ENCODE peak calls at places on chromosomes 11 and 22, in eight cellular contexts. V is SK-N-SH, N is GM23248, Z is OCI-LY7, G is PC-3, A is HCT116, E is GM23338, P is MM.1S. K is an unnamed sample.

GRCh38 chr11:86497836-86498235 is 123.1 kb downstream of the CCDC81 start:
- DNase-seq in V (no peak), N (no peak), Z (no peak), G (no peak), A (no peak), E (no peak), P (no peak), K (no peak)

GRCh38 chr11:94018721-94019120 is 2.4 kb upstream of the HEPHL1 start:
- DNase-seq in V (no peak), N (no peak), Z (no peak), G (peak; percentile 64), A (no peak), E (no peak), P (no peak), K (no peak)

GRCh38 chr11:19931141-19931767 is 218.6 kb downstream of the NAV2 start:
- DNase-seq in V (peak; percentile 75), N (peak; percentile 79), Z (no peak), G (no peak), A (no peak), E (no peak), P (no peak), K (peak; percentile 74)

GRCh38 chr11:83801799-83802198 is 515.6 kb upstream of the CCDC90B start:
- DNase-seq in V (no peak), N (peak; percentile 12), Z (no peak), G (peak; percentile 22), A (no peak), E (peak; percentile 64), P (peak; percentile 30), K (no peak)

GRCh38 chr11:102253018-102253775 is 64.1 kb upstream of the BIRC3 start:
- DNase-seq in V (no peak), N (no peak), Z (no peak), G (no peak), A (no peak), E (peak; percentile 29), P (no peak), K (peak; percentile 24)

GRCh38 chr11:13015753-13016152 is 6.6 kb downstream of the RASSF10 start:
- DNase-seq in V (no peak), N (no peak), Z (no peak), G (no peak), A (no peak), E (peak; percentile 33), P (no peak), K (no peak)

GRCh38 chr22:48486163-48486957 is 1341.3 kb downstream of the BRD1 start:
- DNase-seq in V (no peak), N (no peak), Z (no peak), G (no peak), A (no peak), E (no peak), P (no peak), K (peak; percentile 2)

GRCh38 chr11:60165538-60165937 is 17.3 kb downstream of the MS4A6A start:
- DNase-seq in V (no peak), N (no peak), Z (no peak), G (peak; percentile 35), A (no peak), E (no peak), P (no peak), K (no peak)

GRCh38 chr11:29260939-29261705 is 755.7 kb downstream of the KCNA4 start:
- DNase-seq in V (no peak), N (peak; percentile 17), Z (no peak), G (peak; percentile 92), A (peak; percentile 76), E (no peak), P (no peak), K (peak; percentile 66)

GRCh38 chr22:43337385-43337784 is 5.8 kb downstream of the SCUBE1 start:
- DNase-seq in V (no peak), N (peak; percentile 23), Z (no peak), G (no peak), A (no peak), E (no peak), P (no peak), K (no peak)

GRCh38 chr11:108870373-108871020 is 205.6 kb downstream of the DDX10 start:
- DNase-seq in V (no peak), N (peak; percentile 87), Z (no peak), G (peak; percentile 48), A (no peak), E (no peak), P (no peak), K (no peak)

GRCh38 chr22:35627267-35628041 is 10.3 kb upstream of the MB start:
- DNase-seq in V (peak; percentile 68), N (peak; percentile 89), Z (peak; percentile 83), G (peak; percentile 79), A (peak; percentile 69), E (peak; percentile 85), P (peak; percentile 77), K (peak; percentile 92)

GRCh38 chr11:111674941-111675340 is 72.7 kb downstream of the SIK2 start:
- DNase-seq in V (no peak), N (peak; percentile 39), Z (no peak), G (peak; percentile 25), A (no peak), E (no peak), P (no peak), K (no peak)

GRCh38 chr22:31446208-31446607 is 43.4 kb downstream of the EIF4ENIF1 start:
- DNase-seq in V (no peak), N (no peak), Z (no peak), G (no peak), A (no peak), E (no peak), P (peak; percentile 77), K (no peak)

DNA sequence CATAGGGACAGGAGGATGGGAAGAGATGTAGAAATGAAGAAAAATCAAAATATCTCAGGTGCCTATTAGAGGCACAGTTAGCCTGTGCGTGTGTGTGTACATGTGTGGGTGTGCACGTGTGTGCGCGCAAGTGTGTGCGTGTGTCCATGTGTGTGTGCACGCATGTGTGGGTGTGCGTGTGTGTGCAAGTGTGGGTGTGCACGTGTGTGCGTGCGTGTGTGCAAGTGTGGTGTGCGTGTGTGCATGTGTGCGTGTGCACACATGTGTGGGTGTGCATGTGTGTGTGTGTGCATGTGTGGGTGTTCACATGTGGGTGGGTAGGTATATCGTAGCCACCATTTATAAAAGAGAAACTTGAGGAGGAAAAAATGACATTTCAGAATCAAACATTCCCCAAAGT is 9.4 kb downstream of the CRYBB2 start:
- DNase-seq in V (no peak), N (no peak), Z (no peak), G (no peak), A (no peak), E (no peak), P (no peak), K (no peak)
- H3K9me2 ChIP-seq in V (no peaks in the 10 kb centered on the region), N (no peaks in the 10 kb centered on the region), Z (no peaks in the 10 kb centered on the region), G (no peaks in the 10 kb centered on the region), A (no peaks in the 10 kb centered on the region), E (no peaks in the 10 kb centered on the region), P (no peaks in the 10 kb centered on the region), K (no peaks in the 10 kb centered on the region)

DNA sequence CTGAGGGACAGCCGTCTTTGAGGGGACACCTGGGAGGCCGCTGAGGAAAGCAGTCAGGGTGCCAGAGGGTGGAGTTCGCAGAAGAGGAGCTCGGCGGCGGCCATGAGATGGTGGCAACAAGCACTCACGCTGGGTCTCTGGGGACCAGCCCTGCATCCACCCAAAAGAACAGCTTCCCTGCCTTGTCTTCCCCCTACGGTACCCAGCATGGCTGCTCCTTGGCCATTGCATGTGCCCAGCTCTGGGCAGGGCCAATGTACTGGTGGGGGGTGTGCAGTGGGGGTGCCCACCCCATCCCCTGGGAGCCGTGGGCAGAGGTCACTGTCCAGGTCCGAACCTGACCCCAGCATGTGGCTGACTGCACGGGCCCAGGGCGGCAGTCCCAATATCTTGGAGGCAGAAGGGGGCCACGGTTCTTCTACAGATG is 42.3 kb downstream of the OSBPL5 start:
- DNase-seq in V (peak; percentile 30), N (no peak), Z (no peak), G (no peak), A (no peak), E (no peak), P (no peak), K (no peak)
- H3K27ac ChIP-seq in V (no peak overlapping the region), N (no peak overlapping the region), Z (no peak overlapping the region), G (no peak overlapping the region), A (no peak overlapping the region), E (no peak overlapping the region), P (no peak overlapping the region), K (no peak overlapping the region)

GRCh38 chr11:4700436-4700820 is 2.8 kb upstream of the OR51E2 start:
- DNase-seq in V (no peak), N (no peak), Z (no peak), G (no peak), A (no peak), E (no peak), P (no peak), K (no peak)

GRCh38 chr11:4695442-4695841 is 2.2 kb downstream of the OR51E2 start:
- DNase-seq in V (no peak), N (no peak), Z (no peak), G (no peak), A (no peak), E (no peak), P (no peak), K (no peak)

GRCh38 chr11:4699697-4700435 is 2.2 kb upstream of the OR51E2 start:
- DNase-seq in V (no peak), N (no peak), Z (no peak), G (no peak), A (no peak), E (no peak), P (peak; percentile 78), K (no peak)

GRCh38 chr11:4697583-4697982 is at the start of gene OR51E2:
- DNase-seq in V (no peak), N (peak; percentile 15), Z (no peak), G (no peak), A (no peak), E (peak; percentile 17), P (no peak), K (peak; percentile 49)
- TF ChIP-seq EZH2phosphoT487 in V (no peak), N (no peak), Z (no peak), G (no peak), A (no peak), E (no peak), P (no peak), K (no peak)

GRCh38 chr11:44989831-44990566 is 39.3 kb upstream of the TP53I11 start:
- DNase-seq in V (peak; percentile 69), N (peak; percentile 59), Z (no peak), G (no peak), A (no peak), E (no peak), P (no peak), K (no peak)

GRCh38 chr11:44988981-44989635 is 38.4 kb upstream of the TP53I11 start:
- DNase-seq in V (no peak), N (no peak), Z (no peak), G (no peak), A (no peak), E (no peak), P (no peak), K (no peak)

GRCh38 chr11:44992774-44993173 is 42.1 kb upstream of the TP53I11 start:
- DNase-seq in V (no peak), N (no peak), Z (no peak), G (no peak), A (no peak), E (no peak), P (no peak), K (no peak)

GRCh38 chr11:44992181-44992582 is 41.5 kb upstream of the TP53I11 start:
- DNase-seq in V (no peak), N (peak; percentile 23), Z (no peak), G (no peak), A (no peak), E (no peak), P (no peak), K (no peak)

DNA sequence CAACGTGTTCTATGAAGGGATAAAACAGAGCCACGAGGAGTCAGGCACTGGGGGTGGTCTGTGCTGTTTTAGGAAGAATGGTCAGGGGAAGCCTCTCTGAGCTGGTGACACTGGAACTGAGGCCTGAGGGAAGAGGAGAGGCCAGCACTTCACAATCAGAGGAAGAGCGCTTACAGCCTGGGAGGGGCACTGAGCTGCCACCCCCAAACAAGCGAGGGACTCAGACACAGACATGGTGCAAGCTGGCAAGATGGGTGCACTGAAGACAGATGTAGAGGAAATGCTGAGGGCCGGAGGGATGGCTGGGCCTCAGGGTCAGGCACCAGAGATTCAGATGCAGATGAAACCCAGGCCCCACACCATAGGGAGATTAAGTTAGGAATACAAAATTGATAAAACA is 40.0 kb upstream of the TP53I11 start:
- DNase-seq in V (no peak), N (no peak), Z (no peak), G (no peak), A (no peak), E (no peak), P (no peak), K (no peak)
- H3K9me2 ChIP-seq in V (no peaks in the 10 kb centered on the region), N (no peaks in the 10 kb centered on the region), Z (no peaks in the 10 kb centered on the region), G (no peaks in the 10 kb centered on the region), A (no peaks in the 10 kb centered on the region), E (no peaks in the 10 kb centered on the region), P (no peaks in the 10 kb centered on the region), K (no peaks in the 10 kb centered on the region)